ENCODE peak calls at places on chromosomes 1 and 21, in seven cellular contexts. S is CD8-positive, alpha-beta memory T cell; M is body of pancreas; D is adrenal gland; V is A673; R is aorta; W is heart left ventricle. T is an unnamed sample.

GRCh38 chr1:79478160-79478559 is 471.6 kb upstream of the ADGRL4 start:
- DNase-seq in M (no peak), V (no peak), R (peak), D (no peak), S (no peak), W (no peak), T (no peak)

GRCh38 chr1:204358145-204358544 is 1.6 kb downstream of the PLEKHA6 start:
- DNase-seq in S (no peak), D (no peak), V (no peak), R (no peak), W (no peak), M (no peak), T (no peak)

GRCh38 chr1:201269900-201270410 is 13.4 kb upstream of the PKP1 start:
- DNase-seq in D (no peak), W (no peak), M (no peak), S (no peak), V (no peak), R (no peak), T (no peak)

GRCh38 chr1:161020573-161021167 is at the start of gene F11R:
- DNase-seq in D (peak), M (peak), R (peak), V (peak), S (no peak), W (peak), T (no peak)

GRCh38 chr1:212070720-212071302 is 35.3 kb downstream of the DTL start:
- DNase-seq in W (no peak), R (no peak), S (peak), M (no peak), D (no peak), V (peak), T (no peak)

GRCh38 chr1:15950763-15951295 is 25.1 kb downstream of the ZBTB17 start:
- DNase-seq in D (peak), W (no peak), R (peak), M (peak), V (peak), S (peak), T (no peak)

GRCh38 chr1:154869351-154870116 is 547 bp downstream of the KCNN3 start:
- DNase-seq in W (peak), M (peak), R (peak), S (no peak), D (peak), V (no peak), T (no peak)

GRCh38 chr21:37292946-37293345 is 25.8 kb upstream of the VPS26C start:
- DNase-seq in V (no peak), R (no peak), M (no peak), S (no peak), W (no peak), D (peak), T (no peak)

GRCh38 chr1:70874063-70874462 is 173.6 kb downstream of the PTGER3 start:
- DNase-seq in D (no peak), W (no peak), S (no peak), M (no peak), R (no peak), V (no peak), T (no peak)

GRCh38 chr21:36104306-36105300 is 30.3 kb upstream of the CBR3 start:
- DNase-seq in M (peak), R (peak), V (peak), D (peak), W (peak), S (peak), T (no peak)
- H3K4me3 ChIP-seq in M (no peak), R (no peak), V (no peak), D (no peak), W (no peak), S (no peak), T (peak)

GRCh38 chr1:23622284-23622683 is 63.0 kb upstream of the ID3 start:
- DNase-seq in V (no peak), W (no peak), M (no peak), R (no peak), D (no peak), S (no peak), T (no peak)
- H3K27ac ChIP-seq in V (no peak), W (no peak), M (no peak), R (no peak), D (no peak), S (no peak), T (no peak)

DNA sequence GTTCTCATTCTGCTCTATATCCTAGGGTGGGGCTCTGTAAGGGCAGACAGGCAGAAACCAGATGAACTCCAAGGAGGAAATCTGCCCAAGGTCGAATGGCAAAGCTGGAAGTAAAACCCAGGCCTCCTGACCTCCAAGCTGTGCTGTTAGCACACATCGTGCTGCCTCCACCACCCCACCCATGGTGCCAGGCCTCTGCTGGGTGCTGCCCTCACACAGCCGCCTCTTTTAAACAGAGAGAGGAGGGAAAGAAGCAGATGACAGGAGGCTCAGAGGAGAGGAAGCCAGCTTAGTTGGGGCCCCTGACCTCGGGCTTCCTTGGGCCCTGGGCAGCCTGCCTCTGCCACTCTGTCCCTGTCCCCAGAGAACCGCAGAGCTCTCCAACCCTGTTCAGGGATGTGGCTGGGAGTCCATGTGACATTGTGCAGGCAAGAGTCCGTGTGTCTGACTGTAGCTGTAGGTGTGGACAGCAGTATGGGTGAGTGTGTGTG is 1.1 kb downstream of the SYNC start:
- DNase-seq in R (peak), W (no peak), V (no peak), S (no peak), D (peak), M (no peak), T (no peak)
- H3K4me3 ChIP-seq in R (peak), W (peak), V (no peak), S (no peak), D (no peak), M (no peak), T (no peak)

GRCh38 chr1:7942701-7943029 is 2.0 kb upstream of the TNFRSF9 start:
- DNase-seq in S (no peak), M (no peak), D (no peak), R (no peak), V (no peak), W (no peak), T (no peak)
- H3K27ac ChIP-seq in S (no peak), M (peak), D (no peak), R (no peak), V (no peak), W (no peak), T (no peak)

DNA sequence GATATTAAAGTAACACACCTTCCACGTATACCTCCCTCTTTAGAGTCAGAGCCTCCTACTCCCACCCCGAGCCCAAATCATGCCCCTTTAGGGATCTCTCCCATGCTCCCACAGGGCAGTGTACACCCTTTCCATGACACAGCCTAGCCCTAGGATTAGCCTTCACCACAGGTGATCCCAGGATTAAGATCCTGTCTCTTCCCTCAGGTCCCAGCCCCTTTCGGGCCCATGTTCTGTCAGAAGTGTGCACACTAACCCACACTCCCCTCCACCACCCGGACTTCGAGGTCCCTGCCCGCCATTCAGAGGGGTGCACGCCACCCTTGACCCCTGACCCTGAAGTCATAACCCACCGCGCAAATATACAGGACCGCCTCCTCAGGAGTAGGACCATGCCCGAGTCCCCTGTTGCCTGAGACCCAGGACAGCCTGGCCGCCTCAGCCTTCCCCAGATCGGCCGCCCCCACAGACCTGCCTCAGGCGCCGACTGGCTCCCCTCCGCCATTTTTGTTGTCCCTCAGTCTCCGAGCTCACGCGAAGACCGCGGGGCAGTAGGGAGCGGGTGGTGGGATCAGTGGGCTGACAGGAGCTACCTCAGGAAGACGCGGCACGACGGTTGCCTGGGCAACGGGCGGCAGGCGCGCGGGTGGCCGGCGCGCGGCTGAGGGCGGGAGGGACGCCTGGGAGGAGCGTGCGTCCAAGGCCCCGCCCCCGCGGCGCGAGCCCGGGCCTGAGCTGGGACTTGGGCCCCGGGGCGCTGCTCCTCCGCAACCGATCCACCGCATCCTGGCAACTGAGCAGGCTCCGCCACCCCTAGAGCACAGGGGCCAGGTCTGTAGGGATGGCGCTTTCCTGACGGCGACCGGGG is at the start of gene AGBL4:
- DNase-seq in W (peak), S (peak), V (peak), D (peak), R (peak), M (peak), T (peak)
- H3K4me3 ChIP-seq in W (peak), S (no peak), V (peak), D (no peak), R (no peak), M (peak), T (peak)

T was measured in iPS DF 6.9.